ENCODE peak calls at places on chromosomes 2 and 18, in nine cellular contexts. G, C, A, X, P, N, E, L and K are unnamed samples.

GRCh38 chr2:88159955-88160415 is 10.2 kb upstream of the THNSL2 start:
- DNase-seq in G (peak), C (peak), A (peak), X (peak), P (peak), N (peak), E (peak), L (peak), K (peak)

GRCh38 chr2:98683728-98684127 is 47.2 kb downstream of the MGAT4A start:
- DNase-seq in G (no peak), C (no peak), A (no peak), X (no peak), P (no peak), N (no peak), E (no peak), L (no peak), K (no peak)

GRCh38 chr2:9336209-9336533 is 87.2 kb downstream of the ITGB1BP1 start:
- DNase-seq in G (peak), C (no peak), A (peak), X (no peak), P (peak), N (peak), E (no peak), L (peak), K (peak)

GRCh38 chr18:79863161-79863945 is 65.6 kb downstream of the KCNG2 start:
- DNase-seq in G (no peak), C (no peak), A (no peak), X (no peak), P (no peak), N (no peak), E (no peak), L (no peak), K (no peak)

GRCh38 chr2:190366248-190366753 is 22.9 kb downstream of the INPP1 start:
- DNase-seq in G (no peak), C (no peak), A (no peak), X (no peak), P (no peak), N (no peak), E (no peak), L (no peak), K (no peak)

GRCh38 chr2:202574541-202574940 is 60.2 kb upstream of the FAM117B start:
- DNase-seq in G (no peak), C (no peak), A (peak), X (no peak), P (no peak), N (no peak), E (no peak), L (no peak), K (no peak)

GRCh38 chr2:231017250-231017636 is 20.1 kb upstream of the C2orf72 start:
- DNase-seq in G (peak), C (no peak), A (no peak), X (no peak), P (no peak), N (no peak), E (no peak), L (no peak), K (peak)

GRCh38 chr18:22542400-22542835 is 124.7 kb upstream of the CTAGE1 start:
- DNase-seq in G (no peak), C (no peak), A (peak), X (no peak), P (no peak), N (peak), E (no peak), L (no peak), K (no peak)

GRCh38 chr2:158124896-158125295 is 23.2 kb downstream of the UPP2 start:
- DNase-seq in G (no peak), C (no peak), A (no peak), X (no peak), P (no peak), N (no peak), E (no peak), L (no peak), K (no peak)

GRCh38 chr2:56014075-56014730 is 90.6 kb upstream of the EFEMP1 start:
- DNase-seq in G (peak), C (no peak), A (no peak), X (no peak), P (peak), N (no peak), E (no peak), L (peak), K (peak)

GRCh38 chr18:34661464-34662087 is 48.5 kb upstream of the DTNA start:
- DNase-seq in G (no peak), C (no peak), A (peak), X (no peak), P (peak), N (peak), E (no peak), L (peak), K (peak)

GRCh38 chr2:55809875-55810620 is 113.5 kb downstream of the EFEMP1 start:
- DNase-seq in G (no peak), C (no peak), A (peak), X (no peak), P (no peak), N (no peak), E (no peak), L (no peak), K (no peak)

GRCh38 chr2:28643911-28644334 is 107.7 kb upstream of the PPP1CB start:
- DNase-seq in G (no peak), C (no peak), A (peak), X (no peak), P (no peak), N (peak), E (no peak), L (no peak), K (peak)

GRCh38 chr2:133503323-133503722 is 64.9 kb downstream of the NCKAP5 start:
- DNase-seq in G (no peak), C (no peak), A (no peak), X (no peak), P (no peak), N (no peak), E (no peak), L (no peak), K (no peak)

GRCh38 chr2:212863185-212863588 is 288.2 kb downstream of the IKZF2 start:
- DNase-seq in G (peak), C (peak), A (peak), X (no peak), P (no peak), N (peak), E (no peak), L (peak), K (peak)

GRCh38 chr18:76783786-76784484 is 38.4 kb upstream of the ZNF236 start:
- DNase-seq in G (no peak), C (no peak), A (no peak), X (no peak), P (no peak), N (no peak), E (no peak), L (no peak), K (no peak)

GRCh38 chr2:218658671-218659257 is 659 bp downstream of the ZNF142 start:
- DNase-seq in G (peak), C (peak), A (peak), X (no peak), P (no peak), N (peak), E (no peak), L (peak), K (peak)

GRCh38 chr18:25875574-25875973 is 214.8 kb downstream of the SS18 start:
- DNase-seq in G (peak), C (no peak), A (no peak), X (no peak), P (no peak), N (no peak), E (no peak), L (no peak), K (peak)

GRCh38 chr2:196088209-196088608 is 19.6 kb upstream of the DNAH7 start:
- DNase-seq in G (no peak), C (no peak), A (peak), X (no peak), P (no peak), N (peak), E (no peak), L (no peak), K (peak)

GRCh38 chr2:235527806-235528480 is 34.1 kb downstream of the AGAP1 start:
- DNase-seq in G (no peak), C (no peak), A (no peak), X (no peak), P (no peak), N (no peak), E (no peak), L (no peak), K (no peak)

GRCh38 chr2:99545622-99546021 is 55.8 kb upstream of the REV1 start:
- DNase-seq in G (no peak), C (no peak), A (no peak), X (no peak), P (no peak), N (no peak), E (no peak), L (peak), K (no peak)

GRCh38 chr2:23460228-23460627 is 75.2 kb downstream of the KLHL29 start:
- DNase-seq in G (no peak), C (no peak), A (peak), X (no peak), P (no peak), N (peak), E (no peak), L (no peak), K (no peak)

GRCh38 chr2:73028841-73029240 is 42.7 kb downstream of the SFXN5 start:
- DNase-seq in G (no peak), C (no peak), A (peak), X (no peak), P (peak), N (no peak), E (no peak), L (no peak), K (peak)

GRCh38 chr2:81513328-81513727 is 1208.8 kb upstream of the LRRTM1 start:
- DNase-seq in G (no peak), C (no peak), A (no peak), X (no peak), P (no peak), N (no peak), E (no peak), L (no peak), K (no peak)

GRCh38 chr2:70927641-70928040 is 8.1 kb upstream of the ATP6V1B1 start:
- DNase-seq in G (no peak), C (no peak), A (no peak), X (no peak), P (no peak), N (no peak), E (no peak), L (no peak), K (no peak)

GRCh38 chr2:233264667-233265066 is 13.2 kb downstream of the ATG16L1 start:
- DNase-seq in G (no peak), C (no peak), A (no peak), X (no peak), P (no peak), N (no peak), E (no peak), L (no peak), K (no peak)

GRCh38 chr2:195559431-195559914 is 97.6 kb upstream of the SLC39A10 start:
- DNase-seq in G (no peak), C (no peak), A (peak), X (no peak), P (no peak), N (peak), E (peak), L (no peak), K (no peak)

GRCh38 chr2:138433995-138434991 is 67.3 kb upstream of the SPOPL start:
- DNase-seq in G (no peak), C (no peak), A (no peak), X (no peak), P (no peak), N (no peak), E (no peak), L (peak), K (peak)

GRCh38 chr2:43358688-43359201 is 132.3 kb upstream of the ZFP36L2 start:
- DNase-seq in G (peak), C (no peak), A (no peak), X (no peak), P (no peak), N (no peak), E (no peak), L (no peak), K (no peak)

GRCh38 chr2:220396287-220396686 is 768.9 kb downstream of the SLC4A3 start:
- DNase-seq in G (no peak), C (no peak), A (peak), X (no peak), P (no peak), N (peak), E (no peak), L (no peak), K (no peak)

GRCh38 chr2:210428415-210429179 is 48.0 kb downstream of the LANCL1 start:
- DNase-seq in G (no peak), C (no peak), A (peak), X (no peak), P (no peak), N (no peak), E (no peak), L (no peak), K (no peak)

GRCh38 chr18:38612904-38613303 is 1047.3 kb upstream of the CELF4 start:
- DNase-seq in G (no peak), C (no peak), A (no peak), X (no peak), P (no peak), N (no peak), E (no peak), L (no peak), K (no peak)

GRCh38 chr2:127681976-127682857 is 6.9 kb upstream of the LIMS2 start:
- DNase-seq in G (no peak), C (no peak), A (no peak), X (no peak), P (no peak), N (no peak), E (no peak), L (no peak), K (no peak)

GRCh38 chr18:45837283-45838070 is 12.0 kb downstream of the SIGLEC15 start:
- DNase-seq in G (no peak), C (peak), A (peak), X (peak), P (peak), N (peak), E (peak), L (no peak), K (no peak)

GRCh38 chr2:178304262-178304661 is 110.0 kb downstream of the OSBPL6 start:
- DNase-seq in G (peak), C (no peak), A (no peak), X (no peak), P (no peak), N (no peak), E (no peak), L (no peak), K (no peak)